ENCODE peak calls at places on chromosome 20, in ten cellular contexts. R is H9; S is breast epithelium; W is RWPE1; C is right atrium auricular region; B is tibial artery; L is transverse colon; E is SJSA1; N is CD4-positive, alpha-beta memory T cell; P is coronary artery. K is an unnamed sample.

GRCh38 chr20:57250607-57251343 is 15.7 kb downstream of the BMP7 start:
- DNase-seq in R (no peak), C (no peak), B (no peak), W (no peak), E (no peak), N (no peak), S (no peak), L (no peak), P (no peak), K (no peak)

GRCh38 chr20:40961176-40961575 is 67.4 kb upstream of the TOP1 start:
- DNase-seq in C (no peak), S (no peak), E (no peak), N (no peak), R (peak), L (no peak), W (no peak), P (peak), B (peak), K (no peak)

GRCh38 chr20:50285376-50286173 is 94.9 kb downstream of the CEBPB start:
- DNase-seq in P (no peak), N (no peak), W (no peak), B (peak), L (no peak), C (peak), E (peak), S (no peak), R (no peak), K (no peak)

GRCh38 chr20:60851826-60852704 is 400.0 kb upstream of the CDH4 start:
- DNase-seq in S (no peak), E (no peak), B (no peak), W (peak), C (no peak), L (no peak), N (no peak), R (peak), P (no peak), K (no peak)

GRCh38 chr20:54337131-54337530 is 129.2 kb downstream of the PFDN4 start:
- DNase-seq in B (no peak), R (no peak), C (no peak), E (no peak), W (no peak), P (no peak), S (no peak), N (no peak), L (no peak), K (no peak)

GRCh38 chr20:53751394-53752368 is 158.0 kb upstream of the ZNF217 start:
- DNase-seq in L (peak), W (no peak), B (no peak), R (no peak), C (no peak), S (no peak), E (peak), N (peak), P (no peak), K (no peak)

GRCh38 chr20:31670371-31671228 is 32.9 kb downstream of the COX4I2 start:
- DNase-seq in N (no peak), C (peak), B (peak), S (peak), R (no peak), E (peak), L (peak), W (no peak), P (peak), K (no peak)

GRCh38 chr20:24117386-24117785 is 128.8 kb upstream of the GGTLC1 start:
- DNase-seq in B (no peak), N (no peak), C (no peak), R (no peak), L (no peak), W (no peak), E (no peak), P (no peak), S (no peak), K (no peak)

GRCh38 chr20:37988555-37988954 is 44.7 kb downstream of the TTI1 start:
- DNase-seq in R (no peak), W (no peak), L (no peak), B (no peak), E (peak), N (no peak), S (no peak), P (no peak), C (no peak), K (no peak)

GRCh38 chr20:9172908-9173307 is 104.0 kb downstream of the PLCB4 start:
- DNase-seq in L (no peak), P (no peak), R (no peak), W (no peak), E (no peak), C (no peak), N (no peak), B (no peak), S (no peak), K (no peak)

GRCh38 chr20:3222635-3223600 is 13.6 kb downstream of the ITPA start:
- DNase-seq in L (no peak), B (no peak), S (peak), E (no peak), R (no peak), N (no peak), C (no peak), P (no peak), W (no peak), K (no peak)

GRCh38 chr20:52422574-52423463 is 231.2 kb upstream of the ZFP64 start:
- DNase-seq in E (peak), L (no peak), R (no peak), B (no peak), C (no peak), N (no peak), W (no peak), S (no peak), P (no peak), K (no peak)

GRCh38 chr20:46307139-46307998 is 929 bp downstream of the CDH22 start:
- DNase-seq in B (no peak), S (no peak), R (peak), N (peak), L (peak), W (peak), E (peak), C (no peak), P (no peak), K (no peak)

GRCh38 chr20:24096256-24096655 is 107.7 kb upstream of the GGTLC1 start:
- DNase-seq in E (no peak), B (no peak), C (no peak), R (no peak), N (no peak), W (no peak), P (no peak), S (no peak), L (no peak), K (no peak)

GRCh38 chr20:53828673-53829085 is 235.0 kb upstream of the ZNF217 start:
- DNase-seq in S (peak), E (peak), P (no peak), N (no peak), B (no peak), L (no peak), C (no peak), W (peak), R (no peak), K (no peak)

GRCh38 chr20:20856306-20856705 is 143.9 kb upstream of the RALGAPA2 start:
- DNase-seq in N (no peak), L (no peak), W (no peak), E (no peak), S (no peak), C (no peak), P (no peak), B (no peak), R (no peak), K (no peak)

GRCh38 chr20:5039255-5039657 is 37.9 kb upstream of the SLC23A2 start:
- DNase-seq in E (no peak), N (peak), P (no peak), B (no peak), C (no peak), R (no peak), S (no peak), W (no peak), L (no peak), K (no peak)

GRCh38 chr20:50526403-50526989 is 16.3 kb downstream of the PTPN1 start:
- DNase-seq in R (no peak), N (no peak), E (no peak), L (no peak), C (no peak), S (no peak), P (no peak), B (no peak), W (no peak), K (no peak)

GRCh38 chr20:38920851-38921250 is 5.4 kb upstream of the FAM83D start:
- DNase-seq in C (no peak), B (no peak), W (no peak), S (no peak), P (no peak), E (no peak), L (no peak), R (no peak), N (no peak), K (no peak)

GRCh38 chr20:49384437-49385434 is 97.7 kb downstream of the KCNB1 start:
- DNase-seq in C (peak), W (no peak), R (peak), P (peak), N (peak), B (peak), S (no peak), L (peak), E (peak), K (no peak)

GRCh38 chr20:58688838-58689237 is 3.8 kb upstream of the NPEPL1 start:
- DNase-seq in S (no peak), C (peak), P (no peak), E (no peak), B (peak), N (no peak), L (no peak), R (no peak), W (no peak), K (no peak)

GRCh38 chr20:44811150-44811685 is 872 bp upstream of the RIMS4 start:
- DNase-seq in S (no peak), W (no peak), C (no peak), P (no peak), N (no peak), B (no peak), L (no peak), R (no peak), E (no peak), K (no peak)

GRCh38 chr20:4893709-4894108 is 107.6 kb downstream of the SLC23A2 start:
- DNase-seq in E (no peak), C (no peak), L (no peak), W (no peak), B (no peak), P (peak), S (no peak), N (no peak), R (no peak), K (no peak)

GRCh38 chr20:48875233-48875913 is 46.1 kb upstream of the ARFGEF2 start:
- DNase-seq in P (no peak), L (no peak), S (no peak), W (no peak), R (no peak), N (no peak), E (no peak), B (no peak), C (no peak), K (no peak)

GRCh38 chr20:51106011-51106410 is 83.1 kb upstream of the KCNG1 start:
- DNase-seq in W (no peak), S (no peak), N (no peak), C (no peak), P (no peak), E (no peak), B (no peak), L (no peak), R (no peak), K (no peak)

GRCh38 chr20:33990075-33990474 is 3.6 kb upstream of the RALY start:
- DNase-seq in N (no peak), P (no peak), L (no peak), W (no peak), S (no peak), R (no peak), E (no peak), C (no peak), B (no peak), K (no peak)

GRCh38 chr20:63690898-63691710 is 5.3 kb upstream of the TNFRSF6B start:
- DNase-seq in E (no peak), S (no peak), N (no peak), B (peak), P (peak), L (no peak), R (no peak), C (no peak), W (no peak), K (no peak)
- H3K27ac ChIP-seq in E (no peak), S (no peak), N (no peak), B (no peak), P (no peak), L (peak), R (no peak), C (no peak), W (peak), K (no peak)

DNA sequence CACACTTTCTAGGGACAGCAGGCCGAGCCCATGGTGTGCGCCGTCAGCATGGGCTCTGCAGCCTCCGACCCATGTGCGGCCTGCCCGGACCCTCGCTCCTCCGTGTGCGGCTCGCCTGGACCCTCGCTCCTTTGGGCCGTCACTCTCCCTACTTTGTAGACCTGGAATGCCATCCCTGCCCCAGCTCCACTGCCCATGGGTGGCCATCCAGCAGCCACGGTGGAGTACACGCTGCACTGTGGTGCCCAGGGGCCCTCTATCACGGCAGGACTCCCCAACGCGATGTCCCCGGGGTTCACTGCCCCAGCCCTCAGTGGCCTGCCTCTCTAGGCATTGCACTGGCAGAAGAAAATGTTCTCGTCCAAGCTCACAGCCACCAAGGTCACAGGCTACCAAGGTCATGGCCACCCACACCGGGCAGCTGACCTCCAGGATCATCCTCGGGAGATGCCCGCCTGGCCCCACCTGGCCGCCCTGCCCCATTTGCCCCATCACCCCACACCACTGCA is 24.1 kb upstream of the MRGBP start:
- DNase-seq in B (no peak), C (no peak), W (no peak), R (no peak), N (no peak), P (no peak), L (no peak), E (no peak), S (no peak), K (no peak)
- H3K27ac ChIP-seq in B (no peak), C (no peak), W (peak), R (no peak), N (no peak), P (no peak), L (no peak), E (no peak), S (no peak), K (no peak)

DNA sequence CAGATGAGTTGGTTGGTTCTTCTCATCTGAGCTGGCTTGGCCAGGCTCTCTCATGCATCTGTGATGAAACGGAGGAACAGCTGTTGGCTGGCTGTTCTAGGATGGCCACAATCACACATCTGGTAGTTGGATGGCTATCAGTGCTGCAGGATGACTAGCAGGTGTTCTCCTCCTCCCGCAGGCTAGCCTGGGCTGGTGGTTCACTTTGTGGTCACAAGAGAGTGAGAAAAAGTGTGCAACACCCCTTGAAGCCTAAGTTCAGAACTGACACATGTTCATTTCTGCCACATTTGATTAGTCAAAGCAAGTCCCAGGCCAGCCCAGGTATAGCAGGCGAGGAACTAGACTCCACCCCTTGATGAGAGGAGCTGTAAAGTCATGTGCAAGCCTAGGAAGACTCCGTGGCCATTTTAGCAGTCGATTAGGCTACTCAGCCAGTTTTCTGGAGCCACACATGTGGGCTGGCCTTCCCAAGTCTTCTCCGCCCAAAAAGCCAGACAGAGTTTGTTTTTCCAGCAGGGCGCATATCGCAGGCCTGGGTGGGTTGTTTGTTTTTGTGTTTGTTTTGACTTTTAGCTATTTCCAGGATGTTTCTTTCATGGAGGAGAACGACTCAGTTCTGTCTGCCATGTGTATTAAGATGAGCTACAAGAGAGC is 120.8 kb downstream of the ISM1 start:
- DNase-seq in R (no peak), L (no peak), C (no peak), P (no peak), S (no peak), E (peak), W (no peak), B (no peak), N (no peak), K (no peak)
- H3K27ac ChIP-seq in R (no peak), L (no peak), C (no peak), P (no peak), S (peak), E (no peak), W (no peak), B (no peak), N (no peak), K (no peak)

DNA sequence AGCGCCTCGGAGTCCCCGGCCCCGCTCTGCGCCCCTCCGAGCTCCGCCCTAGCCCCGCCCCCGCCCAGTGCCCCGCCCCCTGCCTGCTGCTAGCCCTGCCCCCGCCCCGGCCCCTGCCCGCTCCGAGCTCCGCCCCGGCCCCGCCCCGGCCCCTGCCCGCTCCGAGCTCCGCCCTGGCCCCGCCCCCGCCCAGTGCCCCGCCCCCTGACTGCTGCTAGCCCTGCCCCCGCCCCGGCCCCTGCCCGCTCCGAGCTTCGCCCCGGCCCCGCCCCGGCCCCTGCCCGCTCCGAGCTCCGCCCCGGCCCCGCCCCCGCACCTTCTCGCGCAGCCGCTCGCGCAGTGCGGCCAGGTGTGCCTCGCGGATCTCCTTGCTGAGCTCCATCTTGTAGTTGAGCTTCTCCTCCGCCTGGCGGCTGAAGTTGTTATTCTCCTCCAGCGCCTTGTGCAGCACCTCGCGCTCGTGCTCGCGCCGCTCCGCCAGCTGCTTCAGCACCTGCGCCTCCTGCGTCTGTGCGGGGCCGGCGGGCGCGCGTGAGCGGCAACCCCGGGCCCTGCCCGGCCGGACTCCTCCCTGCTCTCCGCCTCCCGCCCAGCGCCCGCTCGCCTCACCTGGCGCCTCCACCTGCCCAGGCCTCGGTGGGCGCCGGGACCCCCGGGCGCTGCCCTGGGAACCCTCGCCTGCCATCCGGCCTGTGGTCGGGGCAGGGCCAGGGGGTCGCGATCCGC is 11.3 kb downstream of the STMN3 start:
- DNase-seq in P (peak), E (no peak), B (peak), L (peak), S (peak), N (peak), C (peak), W (peak), R (peak), K (peak)
- H3K27ac ChIP-seq in P (peak), E (no peak), B (peak), L (peak), S (peak), N (peak), C (peak), W (no peak), R (no peak), K (peak)

K was measured in epithelial cell of prostate.